ENCODE peak calls at places on chromosomes 3 and 15, in four cellular contexts. One of them, this sample, is unnamed.

GRCh38 chr3:141070727-141071357 is 19.7 kb downstream of the SPSB4 start:
- DNase-seq in IMR-90: no peak
- DNase-seq in foreskin fibroblast: no peak
- DNase-seq in AG04449: no peak
- DNase-seq in this sample: no peak

GRCh38 chr15:99907698-99908097 is 174.5 kb upstream of the LYSMD4 start:
- DNase-seq in IMR-90: no peak
- DNase-seq in foreskin fibroblast: no peak
- DNase-seq in AG04449: no peak
- DNase-seq in this sample: no peak

GRCh38 chr3:64002248-64002647 is 21.0 kb downstream of the PSMD6 start:
- DNase-seq in foreskin fibroblast: no peak
- DNase-seq in IMR-90: no peak
- DNase-seq in AG04449: no peak
- DNase-seq in this sample: no peak

GRCh38 chr15:99068186-99068585 is 36.7 kb upstream of the SYNM start:
- DNase-seq in foreskin fibroblast: no peak
- DNase-seq in AG04449: no peak
- DNase-seq in IMR-90: no peak
- DNase-seq in this sample: no peak

GRCh38 chr15:37056168-37056893 is 44.0 kb downstream of the MEIS2 start:
- DNase-seq in IMR-90: no peak
- DNase-seq in foreskin fibroblast: no peak
- DNase-seq in AG04449: no peak
- DNase-seq in this sample: no peak

GRCh38 chr15:52010633-52011595 is 8.1 kb upstream of the MAPK6 start:
- DNase-seq in foreskin fibroblast: peak
- DNase-seq in IMR-90: peak
- DNase-seq in AG04449: no peak
- DNase-seq in this sample: peak

GRCh38 chr3:145145461-145145860 is 1015.5 kb downstream of the PLOD2 start:
- DNase-seq in foreskin fibroblast: no peak
- DNase-seq in AG04449: no peak
- DNase-seq in IMR-90: no peak
- DNase-seq in this sample: no peak

GRCh38 chr3:2334921-2335320 is 236.3 kb downstream of the CNTN4 start:
- DNase-seq in IMR-90: no peak
- DNase-seq in foreskin fibroblast: no peak
- DNase-seq in AG04449: no peak
- DNase-seq in this sample: no peak

GRCh38 chr15:41438206-41438605 is 21.3 kb downstream of the RTF1 start:
- DNase-seq in foreskin fibroblast: no peak
- DNase-seq in AG04449: no peak
- DNase-seq in IMR-90: peak
- DNase-seq in this sample: no peak

GRCh38 chr3:127542441-127542952 is 48.0 kb downstream of the TPRA1 start:
- DNase-seq in IMR-90: no peak
- DNase-seq in AG04449: no peak
- DNase-seq in foreskin fibroblast: no peak
- DNase-seq in this sample: no peak

GRCh38 chr15:46961795-46962194 is 755.5 kb upstream of the SEMA6D start:
- DNase-seq in IMR-90: no peak
- DNase-seq in foreskin fibroblast: no peak
- DNase-seq in AG04449: no peak
- DNase-seq in this sample: no peak

GRCh38 chr3:180358179-180358578 is 243.8 kb upstream of the TTC14 start:
- DNase-seq in IMR-90: peak
- DNase-seq in AG04449: no peak
- DNase-seq in foreskin fibroblast: peak
- DNase-seq in this sample: peak

GRCh38 chr3:123634149-123635051 is 49.5 kb upstream of the HACD2 start:
- DNase-seq in AG04449: no peak
- DNase-seq in foreskin fibroblast: no peak
- DNase-seq in IMR-90: peak
- DNase-seq in this sample: no peak

GRCh38 chr3:69848113-69848512 is 108.8 kb downstream of the MITF start:
- DNase-seq in foreskin fibroblast: no peak
- DNase-seq in IMR-90: no peak
- DNase-seq in AG04449: no peak
- DNase-seq in this sample: peak

GRCh38 chr15:45200799-45201556 is 13.2 kb upstream of the SHF start:
- DNase-seq in AG04449: peak
- DNase-seq in foreskin fibroblast: peak
- DNase-seq in IMR-90: peak
- DNase-seq in this sample: peak

DNA sequence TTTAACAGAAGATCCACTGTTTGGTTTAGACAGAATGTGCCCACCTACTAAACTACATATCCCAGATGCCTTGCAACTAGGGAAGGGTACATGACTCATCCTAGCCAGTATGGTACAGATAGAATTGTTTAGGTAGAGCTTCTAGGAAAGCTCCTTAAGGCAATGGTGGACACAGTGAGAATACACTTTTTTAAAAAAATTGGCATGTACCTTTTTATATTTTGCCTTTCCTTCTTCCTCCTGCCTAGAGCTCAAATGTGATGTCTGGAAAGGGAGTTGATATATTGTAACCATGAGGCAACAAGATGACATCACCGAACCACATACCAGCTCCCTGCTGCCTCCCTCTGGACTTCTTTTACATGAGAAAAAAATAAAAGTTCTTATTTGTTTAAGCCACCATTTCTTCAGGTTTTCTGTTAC is 14.4 kb upstream of the C3orf80 start:
- DNase-seq in AG04449: peak
- DNase-seq in IMR-90: peak
- DNase-seq in foreskin fibroblast: peak
- DNase-seq in this sample: peak
- TF ChIP-seq CTCF in AG04449: peak
- TF ChIP-seq CTCF in IMR-90: peak
- TF ChIP-seq CTCF in foreskin fibroblast: peak
- TF ChIP-seq CTCF in this sample: peak

GRCh38 chr3:101638262-101638745 is 38.6 kb downstream of the ZBTB11 start:
- DNase-seq in foreskin fibroblast: peak
- DNase-seq in AG04449: no peak
- DNase-seq in IMR-90: no peak
- DNase-seq in this sample: no peak
- TF ChIP-seq CTCF in foreskin fibroblast: no peak
- TF ChIP-seq CTCF in AG04449: no peak
- TF ChIP-seq CTCF in IMR-90: peak
- TF ChIP-seq CTCF in this sample: peak

GRCh38 chr3:162147996-162148395 is 651.4 kb downstream of the OTOL1 start:
- DNase-seq in IMR-90: no peak
- DNase-seq in foreskin fibroblast: no peak
- DNase-seq in AG04449: no peak
- DNase-seq in this sample: no peak

GRCh38 chr3:162150790-162151189 is 654.2 kb downstream of the OTOL1 start:
- DNase-seq in IMR-90: no peak
- DNase-seq in foreskin fibroblast: no peak
- DNase-seq in AG04449: no peak
- DNase-seq in this sample: no peak
- TF ChIP-seq CTCF in IMR-90: no peak
- TF ChIP-seq CTCF in foreskin fibroblast: no peak
- TF ChIP-seq CTCF in AG04449: no peak
- TF ChIP-seq CTCF in this sample: no peak

DNA sequence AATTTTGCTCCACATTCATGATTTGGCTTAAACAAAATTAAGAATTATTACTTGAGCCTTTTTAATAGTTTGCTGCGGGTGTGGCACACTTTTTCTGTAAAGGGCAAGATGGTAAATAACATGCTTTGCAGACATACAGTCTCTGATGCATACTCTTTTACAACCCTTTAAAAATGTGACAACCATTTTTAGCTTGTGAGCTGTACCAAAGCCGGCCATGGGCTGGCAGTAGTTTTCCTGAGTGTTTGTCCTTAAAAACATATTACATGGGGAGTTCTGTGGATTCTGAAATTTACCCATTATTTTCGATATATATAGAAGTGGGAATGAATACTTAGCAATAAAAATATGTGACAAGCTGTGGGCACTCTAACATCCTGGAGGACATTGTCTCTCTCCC is 163.4 kb downstream of the FNDC3B start:
- DNase-seq in IMR-90: no peak
- DNase-seq in foreskin fibroblast: no peak
- DNase-seq in AG04449: no peak
- DNase-seq in this sample: no peak
- TF ChIP-seq CTCF in IMR-90: peak
- TF ChIP-seq CTCF in foreskin fibroblast: no peak
- TF ChIP-seq CTCF in AG04449: no peak
- TF ChIP-seq CTCF in this sample: peak

This sample was measured in HFFc6.